ENCODE peak calls at places on chromosomes 4 and X, in six cellular contexts. One of them, this sample, is unnamed.

GRCh38 chrX:119539872-119540271 is 25.3 kb downstream of the STEEP1 start:
- DNase-seq in A673: peak; percentile 10
- DNase-seq in heart left ventricle: no peak
- DNase-seq in colonic mucosa: no peak
- DNase-seq in heart right ventricle: no peak
- DNase-seq in Peyer's patch: no peak
- DNase-seq in this sample: no peak

GRCh38 chr4:10006604-10007435 is 14.5 kb downstream of the SLC2A9 start:
- DNase-seq in A673: no peak
- DNase-seq in heart left ventricle: no peak
- DNase-seq in colonic mucosa: peak; percentile 90
- DNase-seq in heart right ventricle: no peak
- DNase-seq in Peyer's patch: peak; percentile 91
- DNase-seq in this sample: no peak

GRCh38 chrX:123830309-123830708 is 29.5 kb upstream of the XIAP start:
- DNase-seq in A673: peak; percentile 59
- DNase-seq in heart left ventricle: no peak
- DNase-seq in colonic mucosa: peak; percentile 80
- DNase-seq in heart right ventricle: no peak
- DNase-seq in Peyer's patch: peak; percentile 80
- DNase-seq in this sample: no peak

GRCh38 chrX:55754861-55755294 is 37.3 kb downstream of the RRAGB start:
- DNase-seq in A673: no peak
- DNase-seq in heart left ventricle: no peak
- DNase-seq in colonic mucosa: no peak
- DNase-seq in heart right ventricle: no peak
- DNase-seq in Peyer's patch: no peak
- DNase-seq in this sample: no peak

GRCh38 chr4:4575284-4576211 is 33.7 kb upstream of the STX18 start:
- DNase-seq in A673: peak; percentile 65
- DNase-seq in heart left ventricle: peak; percentile 77
- DNase-seq in colonic mucosa: peak; percentile 72
- DNase-seq in heart right ventricle: peak; percentile 42
- DNase-seq in Peyer's patch: peak; percentile 75
- DNase-seq in this sample: peak; percentile 18

GRCh38 chr4:94475794-94476193 is 24.1 kb downstream of the PDLIM5 start:
- DNase-seq in A673: no peak
- DNase-seq in heart left ventricle: no peak
- DNase-seq in colonic mucosa: no peak
- DNase-seq in heart right ventricle: no peak
- DNase-seq in Peyer's patch: no peak
- DNase-seq in this sample: no peak

GRCh38 chr4:36255575-36255974 is 11.3 kb upstream of the ARAP2 start:
- DNase-seq in A673: no peak
- DNase-seq in heart left ventricle: no peak
- DNase-seq in colonic mucosa: no peak
- DNase-seq in heart right ventricle: no peak
- DNase-seq in Peyer's patch: peak; percentile 85
- DNase-seq in this sample: no peak

GRCh38 chrX:2445662-2446623 is 54.8 kb downstream of the DHRSX start:
- DNase-seq in A673: no peak
- DNase-seq in heart left ventricle: no peak
- DNase-seq in colonic mucosa: no peak
- DNase-seq in heart right ventricle: no peak
- DNase-seq in Peyer's patch: no peak
- DNase-seq in this sample: no peak

GRCh38 chrX:13000311-13000811 is 25.5 kb downstream of the TMSB4X start:
- DNase-seq in A673: peak; percentile 87
- DNase-seq in heart left ventricle: peak; percentile 58
- DNase-seq in colonic mucosa: no peak
- DNase-seq in heart right ventricle: no peak
- DNase-seq in Peyer's patch: peak; percentile 77
- DNase-seq in this sample: no peak

GRCh38 chr4:164872481-164872880 is 4.5 kb upstream of the APELA start:
- DNase-seq in A673: no peak
- DNase-seq in heart left ventricle: no peak
- DNase-seq in colonic mucosa: no peak
- DNase-seq in heart right ventricle: no peak
- DNase-seq in Peyer's patch: no peak
- DNase-seq in this sample: no peak

GRCh38 chr4:68984947-68985346 is 33.3 kb upstream of the UGT2A3 start:
- DNase-seq in A673: no peak
- DNase-seq in heart left ventricle: no peak
- DNase-seq in colonic mucosa: no peak
- DNase-seq in heart right ventricle: no peak
- DNase-seq in Peyer's patch: no peak
- DNase-seq in this sample: no peak

GRCh38 chr4:70634482-70634881 is 5.9 kb downstream of the ENAM start:
- DNase-seq in A673: no peak
- DNase-seq in heart left ventricle: no peak
- DNase-seq in colonic mucosa: no peak
- DNase-seq in heart right ventricle: no peak
- DNase-seq in Peyer's patch: no peak
- DNase-seq in this sample: no peak

GRCh38 chrX:71991164-71991563 is 80.5 kb downstream of the NHSL2 start:
- DNase-seq in A673: no peak
- DNase-seq in heart left ventricle: no peak
- DNase-seq in colonic mucosa: no peak
- DNase-seq in heart right ventricle: no peak
- DNase-seq in Peyer's patch: no peak
- DNase-seq in this sample: no peak

GRCh38 chrX:134660627-134661026 is 2.4 kb upstream of the PLAC1 start:
- DNase-seq in A673: no peak
- DNase-seq in heart left ventricle: no peak
- DNase-seq in colonic mucosa: no peak
- DNase-seq in heart right ventricle: no peak
- DNase-seq in Peyer's patch: no peak
- DNase-seq in this sample: no peak

GRCh38 chrX:74535633-74536141 is 78.7 kb downstream of the RLIM start:
- DNase-seq in A673: peak; percentile 86
- DNase-seq in heart left ventricle: peak; percentile 86
- DNase-seq in colonic mucosa: peak; percentile 80
- DNase-seq in heart right ventricle: peak; percentile 74
- DNase-seq in Peyer's patch: peak; percentile 85
- DNase-seq in this sample: peak; percentile 86

GRCh38 chrX:33741807-33742206 is 390.3 kb downstream of the FAM47A start:
- DNase-seq in A673: peak; percentile 0
- DNase-seq in heart left ventricle: no peak
- DNase-seq in colonic mucosa: no peak
- DNase-seq in heart right ventricle: no peak
- DNase-seq in Peyer's patch: no peak
- DNase-seq in this sample: no peak

GRCh38 chrX:74534569-74535038 is 79.8 kb downstream of the RLIM start:
- DNase-seq in A673: peak; percentile 68
- DNase-seq in heart left ventricle: no peak
- DNase-seq in colonic mucosa: no peak
- DNase-seq in heart right ventricle: no peak
- DNase-seq in Peyer's patch: no peak
- DNase-seq in this sample: no peak

GRCh38 chrX:115490814-115491213 is 70.2 kb upstream of the PLS3 start:
- DNase-seq in A673: no peak
- DNase-seq in heart left ventricle: no peak
- DNase-seq in colonic mucosa: no peak
- DNase-seq in heart right ventricle: no peak
- DNase-seq in Peyer's patch: no peak
- DNase-seq in this sample: no peak

GRCh38 chr4:575281-576141 is 584 bp downstream of the TMEM271 start:
- DNase-seq in A673: peak; percentile 71
- DNase-seq in heart left ventricle: peak; percentile 46
- DNase-seq in colonic mucosa: no peak
- DNase-seq in heart right ventricle: peak; percentile 11
- DNase-seq in Peyer's patch: no peak
- DNase-seq in this sample: no peak

GRCh38 chrX:106863697-106864096 is 39.4 kb downstream of the RIPPLY1 start:
- DNase-seq in A673: no peak
- DNase-seq in heart left ventricle: no peak
- DNase-seq in colonic mucosa: no peak
- DNase-seq in heart right ventricle: no peak
- DNase-seq in Peyer's patch: no peak
- DNase-seq in this sample: no peak
- H3K27me3 ChIP-seq in A673: peaks cover 16% of the 10 kb centered on the region
- H3K27me3 ChIP-seq in heart left ventricle: no peaks in the 10 kb centered on the region
- H3K27me3 ChIP-seq in colonic mucosa: no peaks in the 10 kb centered on the region
- H3K27me3 ChIP-seq in heart right ventricle: peaks cover 38% of the 10 kb centered on the region
- H3K27me3 ChIP-seq in Peyer's patch: no peaks in the 10 kb centered on the region
- H3K27me3 ChIP-seq in this sample: no peaks in the 10 kb centered on the region

DNA sequence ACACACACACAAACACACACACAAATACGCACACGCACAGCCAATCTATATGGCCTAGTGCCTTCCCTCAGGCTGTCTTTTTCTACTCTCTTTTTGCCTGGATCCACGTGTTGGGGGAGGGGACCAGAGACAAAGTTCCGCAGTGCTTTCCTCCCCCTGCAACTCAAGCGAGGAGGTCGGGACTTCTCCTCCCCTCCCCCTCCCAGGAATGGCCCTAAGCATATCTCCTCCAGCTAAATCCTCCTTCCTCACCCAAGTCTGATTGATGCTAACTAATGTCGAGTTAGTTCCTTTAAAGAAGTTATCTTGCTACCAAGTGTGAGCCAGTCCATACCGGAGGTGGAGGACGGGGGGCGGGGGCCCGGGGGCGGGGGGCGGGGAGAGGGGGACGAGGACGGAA is 141.2 kb upstream of the ZIC3 start:
- DNase-seq in A673: no peak
- DNase-seq in heart left ventricle: no peak
- DNase-seq in colonic mucosa: no peak
- DNase-seq in heart right ventricle: no peak
- DNase-seq in Peyer's patch: no peak
- DNase-seq in this sample: no peak
- H3K27me3 ChIP-seq in A673: peaks cover 47% of the 10 kb centered on the region
- H3K27me3 ChIP-seq in heart left ventricle: peaks cover 67% of the 10 kb centered on the region
- H3K27me3 ChIP-seq in colonic mucosa: peaks cover 32% of the 10 kb centered on the region
- H3K27me3 ChIP-seq in heart right ventricle: peaks cover 97% of the 10 kb centered on the region
- H3K27me3 ChIP-seq in Peyer's patch: peaks cover 6% of the 10 kb centered on the region
- H3K27me3 ChIP-seq in this sample: peaks cover 59% of the 10 kb centered on the region

GRCh38 chrX:129651756-129652564 is 2.8 kb downstream of the APLN start:
- DNase-seq in A673: no peak
- DNase-seq in heart left ventricle: no peak
- DNase-seq in colonic mucosa: no peak
- DNase-seq in heart right ventricle: no peak
- DNase-seq in Peyer's patch: peak; percentile 28
- DNase-seq in this sample: no peak
- H3K27me3 ChIP-seq in A673: no peaks in the 10 kb centered on the region
- H3K27me3 ChIP-seq in heart left ventricle: no peaks in the 10 kb centered on the region
- H3K27me3 ChIP-seq in colonic mucosa: peaks cover 10% of the 10 kb centered on the region
- H3K27me3 ChIP-seq in heart right ventricle: peaks cover 38% of the 10 kb centered on the region
- H3K27me3 ChIP-seq in Peyer's patch: no peaks in the 10 kb centered on the region
- H3K27me3 ChIP-seq in this sample: no peaks in the 10 kb centered on the region

DNA sequence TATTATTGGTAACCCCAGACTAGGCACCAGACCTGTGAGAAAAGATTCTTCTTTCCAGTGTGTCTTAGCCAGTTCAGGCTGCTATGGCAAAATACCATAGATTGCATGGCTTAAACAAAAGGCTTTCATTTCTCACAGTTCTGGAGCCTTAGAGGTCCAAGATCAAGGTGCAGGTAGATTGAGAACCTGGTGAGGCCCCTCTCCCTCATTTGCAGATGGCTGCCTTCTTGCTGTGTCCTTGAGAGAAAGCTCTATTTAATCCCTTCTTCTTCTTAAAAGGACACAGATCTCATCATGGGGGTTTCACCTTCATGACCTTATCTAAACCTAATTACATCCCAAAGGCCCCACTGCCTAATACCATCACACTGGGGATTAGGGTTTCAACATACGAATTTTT is 3.5 kb upstream of the PDLIM3 start:
- DNase-seq in A673: no peak
- DNase-seq in heart left ventricle: no peak
- DNase-seq in colonic mucosa: no peak
- DNase-seq in heart right ventricle: no peak
- DNase-seq in Peyer's patch: no peak
- DNase-seq in this sample: no peak
- H3K27me3 ChIP-seq in A673: peaks cover 55% of the 10 kb centered on the region
- H3K27me3 ChIP-seq in heart left ventricle: no peaks in the 10 kb centered on the region
- H3K27me3 ChIP-seq in colonic mucosa: peaks cover 23% of the 10 kb centered on the region
- H3K27me3 ChIP-seq in heart right ventricle: peaks cover 41% of the 10 kb centered on the region
- H3K27me3 ChIP-seq in Peyer's patch: peaks cover 9% of the 10 kb centered on the region
- H3K27me3 ChIP-seq in this sample: no peaks in the 10 kb centered on the region

DNA sequence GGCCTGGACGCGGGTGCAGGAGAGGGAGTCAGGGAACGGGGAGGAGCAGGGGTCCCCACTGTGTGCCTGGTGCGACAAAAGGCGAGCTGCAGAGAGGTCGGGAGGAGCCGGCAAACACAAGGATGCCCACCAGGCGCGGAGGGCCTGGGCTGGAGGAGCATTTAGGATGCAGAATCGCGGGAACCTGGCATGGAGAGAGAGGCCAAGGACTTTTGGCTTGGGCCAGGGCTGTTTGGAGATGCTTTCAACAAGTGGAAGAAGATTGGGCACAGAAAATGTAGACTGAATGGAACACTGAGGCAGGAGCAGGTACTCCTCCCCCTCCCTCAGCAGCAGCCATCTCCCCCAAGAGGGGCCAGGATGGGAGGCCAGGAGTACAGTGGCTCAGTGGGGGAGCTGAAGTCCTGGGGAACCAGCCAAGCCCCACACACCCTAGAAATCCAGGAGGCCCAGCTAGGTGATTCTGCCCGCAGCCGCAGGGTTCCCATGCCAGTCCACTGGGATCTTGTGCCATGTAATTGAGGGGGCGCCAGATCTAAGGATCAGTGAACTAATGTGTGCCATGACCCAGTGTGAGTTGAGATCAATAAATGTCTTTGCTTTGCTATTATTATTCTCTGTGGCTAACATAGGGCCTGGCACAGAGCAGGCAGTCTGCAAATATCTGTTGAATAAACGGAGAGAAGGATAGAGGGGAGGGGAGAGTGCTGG is 1.1 kb upstream of the ABLIM2 start:
- DNase-seq in A673: no peak
- DNase-seq in heart left ventricle: no peak
- DNase-seq in colonic mucosa: no peak
- DNase-seq in heart right ventricle: no peak
- DNase-seq in Peyer's patch: no peak
- DNase-seq in this sample: no peak
- H3K27me3 ChIP-seq in A673: peaks cover 12% of the 10 kb centered on the region
- H3K27me3 ChIP-seq in heart left ventricle: peaks cover 5% of the 10 kb centered on the region
- H3K27me3 ChIP-seq in colonic mucosa: peaks cover 7% of the 10 kb centered on the region
- H3K27me3 ChIP-seq in heart right ventricle: peaks cover 22% of the 10 kb centered on the region
- H3K27me3 ChIP-seq in Peyer's patch: no peaks in the 10 kb centered on the region
- H3K27me3 ChIP-seq in this sample: no peaks in the 10 kb centered on the region

GRCh38 chr4:110623710-110624015 is 786 bp upstream of the PITX2 start:
- DNase-seq in A673: no peak
- DNase-seq in heart left ventricle: no peak
- DNase-seq in colonic mucosa: no peak
- DNase-seq in heart right ventricle: no peak
- DNase-seq in Peyer's patch: no peak
- DNase-seq in this sample: no peak

GRCh38 chr4:110624016-110624770 is 1.3 kb upstream of the PITX2 start:
- DNase-seq in A673: no peak
- DNase-seq in heart left ventricle: no peak
- DNase-seq in colonic mucosa: no peak
- DNase-seq in heart right ventricle: no peak
- DNase-seq in Peyer's patch: no peak
- DNase-seq in this sample: no peak

GRCh38 chr4:110621328-110621812 is 1.5 kb downstream of the PITX2 start:
- DNase-seq in A673: no peak
- DNase-seq in heart left ventricle: no peak
- DNase-seq in colonic mucosa: no peak
- DNase-seq in heart right ventricle: no peak
- DNase-seq in Peyer's patch: peak; percentile 70
- DNase-seq in this sample: peak; percentile 45

GRCh38 chr4:110621839-110622751 is 782 bp downstream of the PITX2 start:
- DNase-seq in A673: no peak
- DNase-seq in heart left ventricle: no peak
- DNase-seq in colonic mucosa: no peak
- DNase-seq in heart right ventricle: no peak
- DNase-seq in Peyer's patch: no peak
- DNase-seq in this sample: peak; percentile 32

GRCh38 chr4:110622841-110623709 is at the start of gene PITX2:
- DNase-seq in A673: no peak
- DNase-seq in heart left ventricle: peak; percentile 70
- DNase-seq in colonic mucosa: peak; percentile 96
- DNase-seq in heart right ventricle: peak; percentile 51
- DNase-seq in Peyer's patch: peak; percentile 95
- DNase-seq in this sample: peak; percentile 97
- H3K27me3 ChIP-seq in A673: no peaks in the 10 kb centered on the region
- H3K27me3 ChIP-seq in heart left ventricle: peaks cover 100% of the 10 kb centered on the region
- H3K27me3 ChIP-seq in colonic mucosa: peaks cover 92% of the 10 kb centered on the region
- H3K27me3 ChIP-seq in heart right ventricle: peaks cover 100% of the 10 kb centered on the region
- H3K27me3 ChIP-seq in Peyer's patch: peaks cover 34% of the 10 kb centered on the region
- H3K27me3 ChIP-seq in this sample: no peaks in the 10 kb centered on the region

This sample was measured in gastrocnemius medialis.